ENCODE peak calls at places on chromosomes 4 and X, in five cellular contexts. One of them, this sample, is unnamed.

GRCh38 chr4:158599150-158599549 is 72.5 kb downstream of the C4orf46 start:
- DNase-seq in activated CD4-positive, alpha-beta T cell treated with anti-CD3 and anti-CD28 coated beads, Interleukin-2, amount 10 ng/mL, durations not matched to agents 7 days and 5 days: no peak
- DNase-seq in HT-29: no peak
- DNase-seq in amniotic stem cell: no peak
- DNase-seq in head of caudate nucleus: no peak
- DNase-seq in this sample: no peak

GRCh38 chrX:103540145-103540544 is 20.9 kb upstream of the RAB40A start:
- DNase-seq in activated CD4-positive, alpha-beta T cell treated with anti-CD3 and anti-CD28 coated beads, Interleukin-2, amount 10 ng/mL, durations not matched to agents 7 days and 5 days: no peak
- DNase-seq in HT-29: no peak
- DNase-seq in amniotic stem cell: no peak
- DNase-seq in head of caudate nucleus: no peak
- DNase-seq in this sample: no peak

GRCh38 chr4:104966349-104967033 is 180.2 kb upstream of the TET2 start:
- DNase-seq in activated CD4-positive, alpha-beta T cell treated with anti-CD3 and anti-CD28 coated beads, Interleukin-2, amount 10 ng/mL, durations not matched to agents 7 days and 5 days: peak; percentile 58
- DNase-seq in HT-29: peak; percentile 83
- DNase-seq in amniotic stem cell: no peak
- DNase-seq in head of caudate nucleus: no peak
- DNase-seq in this sample: no peak

GRCh38 chrX:56800801-56801200 is 71.8 kb downstream of the NBDY start:
- DNase-seq in activated CD4-positive, alpha-beta T cell treated with anti-CD3 and anti-CD28 coated beads, Interleukin-2, amount 10 ng/mL, durations not matched to agents 7 days and 5 days: peak; percentile 60
- DNase-seq in HT-29: no peak
- DNase-seq in amniotic stem cell: no peak
- DNase-seq in head of caudate nucleus: peak; percentile 36
- DNase-seq in this sample: no peak

GRCh38 chrX:29903365-29903764 is 312.0 kb upstream of the MAGEB2 start:
- DNase-seq in activated CD4-positive, alpha-beta T cell treated with anti-CD3 and anti-CD28 coated beads, Interleukin-2, amount 10 ng/mL, durations not matched to agents 7 days and 5 days: no peak
- DNase-seq in HT-29: no peak
- DNase-seq in amniotic stem cell: peak; percentile 1
- DNase-seq in head of caudate nucleus: no peak
- DNase-seq in this sample: no peak

GRCh38 chrX:115713465-115713864 is 152.5 kb downstream of the PLS3 start:
- DNase-seq in activated CD4-positive, alpha-beta T cell treated with anti-CD3 and anti-CD28 coated beads, Interleukin-2, amount 10 ng/mL, durations not matched to agents 7 days and 5 days: no peak
- DNase-seq in HT-29: no peak
- DNase-seq in amniotic stem cell: no peak
- DNase-seq in head of caudate nucleus: no peak
- DNase-seq in this sample: no peak

GRCh38 chr4:176350671-176351070 is 30.9 kb downstream of the SPCS3 start:
- DNase-seq in activated CD4-positive, alpha-beta T cell treated with anti-CD3 and anti-CD28 coated beads, Interleukin-2, amount 10 ng/mL, durations not matched to agents 7 days and 5 days: no peak
- DNase-seq in HT-29: no peak
- DNase-seq in amniotic stem cell: no peak
- DNase-seq in head of caudate nucleus: peak; percentile 68
- DNase-seq in this sample: no peak

GRCh38 chrX:151175283-151176062 is 911 bp upstream of the GPR50 start:
- DNase-seq in activated CD4-positive, alpha-beta T cell treated with anti-CD3 and anti-CD28 coated beads, Interleukin-2, amount 10 ng/mL, durations not matched to agents 7 days and 5 days: no peak
- DNase-seq in HT-29: no peak
- DNase-seq in amniotic stem cell: no peak
- DNase-seq in head of caudate nucleus: no peak
- DNase-seq in this sample: no peak

GRCh38 chr4:139711461-139711860 is 45.8 kb downstream of the MGST2 start:
- DNase-seq in activated CD4-positive, alpha-beta T cell treated with anti-CD3 and anti-CD28 coated beads, Interleukin-2, amount 10 ng/mL, durations not matched to agents 7 days and 5 days: no peak
- DNase-seq in HT-29: no peak
- DNase-seq in amniotic stem cell: no peak
- DNase-seq in head of caudate nucleus: no peak
- DNase-seq in this sample: no peak

GRCh38 chr4:164779811-164780216 is 25.9 kb downstream of the SMIM31 start:
- DNase-seq in activated CD4-positive, alpha-beta T cell treated with anti-CD3 and anti-CD28 coated beads, Interleukin-2, amount 10 ng/mL, durations not matched to agents 7 days and 5 days: peak; percentile 37
- DNase-seq in HT-29: peak; percentile 39
- DNase-seq in amniotic stem cell: no peak
- DNase-seq in head of caudate nucleus: peak; percentile 54
- DNase-seq in this sample: no peak

GRCh38 chrX:153668423-153669173 is 5.0 kb downstream of the PNCK start:
- DNase-seq in activated CD4-positive, alpha-beta T cell treated with anti-CD3 and anti-CD28 coated beads, Interleukin-2, amount 10 ng/mL, durations not matched to agents 7 days and 5 days: no peak
- DNase-seq in HT-29: no peak
- DNase-seq in amniotic stem cell: no peak
- DNase-seq in head of caudate nucleus: peak; percentile 32
- DNase-seq in this sample: no peak

GRCh38 chr4:151418385-151418784 is 9.4 kb downstream of the FHIP1A start:
- DNase-seq in activated CD4-positive, alpha-beta T cell treated with anti-CD3 and anti-CD28 coated beads, Interleukin-2, amount 10 ng/mL, durations not matched to agents 7 days and 5 days: no peak
- DNase-seq in HT-29: peak; percentile 12
- DNase-seq in amniotic stem cell: peak; percentile 60
- DNase-seq in head of caudate nucleus: no peak
- DNase-seq in this sample: peak; percentile 54